ENCODE peak calls at places on chromosomes 4 and X, in five cellular contexts. U, A, Z, Q and L are unnamed samples.

GRCh38 chr4:184838249-184839074 is 12.7 kb upstream of the ACSL1 start:
- DNase-seq in Z (no peak), U (no peak), A (no peak), Q (no peak), L (no peak)

GRCh38 chr4:141501931-141502330 is 134.5 kb upstream of the IL15 start:
- DNase-seq in U (no peak), Z (peak; percentile 59), A (no peak), Q (no peak), L (no peak)

GRCh38 chr4:183140911-183141320 is 41.9 kb downstream of the WWC2 start:
- DNase-seq in Z (peak; percentile 74), U (no peak), Q (no peak), A (no peak), L (no peak)

GRCh38 chrX:3545901-3546300 is 167.5 kb downstream of the PRKX start:
- DNase-seq in A (no peak), Z (no peak), Q (no peak), U (no peak), L (no peak)

GRCh38 chr4:3784469-3785291 is 18.5 kb downstream of the ADRA2C start:
- DNase-seq in Z (no peak), Q (no peak), U (no peak), A (no peak), L (no peak)

GRCh38 chr4:26372525-26373172 is 51.8 kb downstream of the RBPJ start:
- DNase-seq in U (peak; percentile 51), Z (peak; percentile 92), Q (no peak), A (peak; percentile 87), L (no peak)

GRCh38 chr4:6900181-6900812 is 9.3 kb upstream of the TBC1D14 start:
- DNase-seq in U (no peak), A (no peak), Q (no peak), Z (no peak), L (no peak)

GRCh38 chrX:35726176-35726575 is 72.0 kb upstream of the MAGEB16 start:
- DNase-seq in Q (no peak), A (no peak), U (no peak), Z (peak; percentile 37), L (no peak)

GRCh38 chr4:10730019-10730418 is 45.5 kb upstream of the CLNK start:
- DNase-seq in Q (no peak), A (no peak), U (no peak), Z (no peak), L (no peak)

GRCh38 chrX:18354369-18355329 is at the start of gene SCML2:
- DNase-seq in A (peak; percentile 16), Z (peak; percentile 19), Q (peak; percentile 76), U (peak; percentile 83), L (peak; percentile 68)

GRCh38 chr4:123587983-123588494 is 191.4 kb downstream of the SPRY1 start:
- DNase-seq in A (no peak), Z (peak; percentile 77), U (peak; percentile 52), Q (no peak), L (no peak)

GRCh38 chr4:7389719-7390118 is 45.0 kb downstream of the PSAPL1 start:
- DNase-seq in Z (no peak), Q (peak; percentile 38), A (no peak), U (peak; percentile 15), L (peak; percentile 47)

GRCh38 chr4:80321341-80321740 is 14.2 kb upstream of the CFAP299 start:
- DNase-seq in Z (no peak), U (no peak), Q (no peak), A (no peak), L (no peak)

GRCh38 chr4:80322716-80323115 is 12.8 kb upstream of the CFAP299 start:
- DNase-seq in Q (no peak), U (no peak), A (no peak), Z (peak; percentile 66), L (no peak)

GRCh38 chr4:80324171-80324570 is 11.4 kb upstream of the CFAP299 start:
- DNase-seq in Q (no peak), U (no peak), A (no peak), Z (no peak), L (no peak)

DNA sequence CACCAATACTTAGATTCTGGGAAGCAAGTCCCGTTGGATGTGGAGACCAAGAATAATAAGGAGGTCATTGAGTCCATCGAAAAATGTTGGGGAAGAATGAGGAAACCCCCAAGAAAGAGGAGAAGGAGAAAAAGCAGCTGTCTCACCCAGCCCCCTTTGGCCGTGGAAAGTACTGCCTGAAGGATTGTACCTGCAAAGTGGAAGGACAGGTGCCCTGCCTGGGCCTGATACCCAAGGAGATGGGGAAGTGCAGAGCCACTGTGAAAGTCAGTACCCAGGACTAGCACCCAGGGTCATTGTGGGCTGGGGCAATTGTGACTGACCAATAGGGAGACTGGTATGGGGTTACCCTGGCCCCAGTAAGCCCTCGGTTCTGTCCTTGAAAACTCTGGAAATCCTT is 13.8 kb upstream of the CFAP299 start:
- DNase-seq in A (no peak), U (no peak), Q (no peak), Z (no peak), L (no peak)
- TF ChIP-seq CTCF in A (no peak), U (peak; percentile 15), Q (no peak), Z (no peak), L (peak; percentile 28)

GRCh38 chr4:119103263-119103662 is 32.4 kb upstream of the MYOZ2 start:
- DNase-seq in Z (peak; percentile 98), U (no peak), Q (no peak), A (peak; percentile 72), L (no peak)

GRCh38 chr4:119104644-119105273 is 30.9 kb upstream of the MYOZ2 start:
- DNase-seq in A (no peak), Q (no peak), Z (no peak), U (no peak), L (no peak)

GRCh38 chr4:119106036-119107000 is 29.3 kb upstream of the MYOZ2 start:
- DNase-seq in A (no peak), U (no peak), Q (no peak), Z (no peak), L (no peak)

GRCh38 chr4:119110121-119110520 is 25.5 kb upstream of the MYOZ2 start:
- DNase-seq in A (no peak), Z (no peak), Q (no peak), U (no peak), L (no peak)

GRCh38 chr4:119105605-119106004 is 30.0 kb upstream of the MYOZ2 start:
- DNase-seq in U (no peak), Z (peak; percentile 56), Q (no peak), A (no peak), L (no peak)
- TF ChIP-seq CTCF in U (no peak), Z (no peak), Q (no peak), A (no peak), L (no peak)

DNA sequence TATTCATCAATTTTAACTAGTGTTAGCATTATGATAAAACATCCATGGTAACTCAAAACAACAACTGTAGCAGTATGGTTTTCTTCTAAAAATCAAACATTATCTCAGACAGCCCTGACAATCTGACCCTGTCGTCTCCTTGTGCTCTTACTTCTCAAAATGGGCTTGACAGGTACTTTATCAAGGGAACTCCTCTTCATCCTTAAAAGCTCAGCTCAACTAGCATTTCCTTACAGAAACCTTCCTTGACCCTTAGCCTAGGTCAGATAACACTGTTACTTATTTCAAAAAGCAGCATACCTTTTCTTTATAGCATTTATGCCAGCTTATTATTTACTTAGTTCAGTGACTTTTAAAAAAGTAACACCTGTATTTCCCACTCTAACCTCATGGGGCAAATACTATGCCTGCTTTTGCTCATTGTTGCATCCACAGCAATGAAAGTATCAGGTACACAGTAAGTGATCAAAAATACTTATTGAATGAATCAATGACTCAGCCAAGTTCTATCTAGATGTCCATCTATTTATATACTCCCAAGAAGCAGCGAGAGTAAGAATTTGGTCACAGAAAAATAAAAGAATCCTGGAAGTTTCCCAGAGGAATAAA is 41.9 kb downstream of the ADAMTS3 start:
- DNase-seq in Q (no peak), A (no peak), U (no peak), Z (no peak), L (no peak)
- TF ChIP-seq CTCF in Q (no peak), A (no peak), U (no peak), Z (no peak), L (peak; percentile 35)

DNA sequence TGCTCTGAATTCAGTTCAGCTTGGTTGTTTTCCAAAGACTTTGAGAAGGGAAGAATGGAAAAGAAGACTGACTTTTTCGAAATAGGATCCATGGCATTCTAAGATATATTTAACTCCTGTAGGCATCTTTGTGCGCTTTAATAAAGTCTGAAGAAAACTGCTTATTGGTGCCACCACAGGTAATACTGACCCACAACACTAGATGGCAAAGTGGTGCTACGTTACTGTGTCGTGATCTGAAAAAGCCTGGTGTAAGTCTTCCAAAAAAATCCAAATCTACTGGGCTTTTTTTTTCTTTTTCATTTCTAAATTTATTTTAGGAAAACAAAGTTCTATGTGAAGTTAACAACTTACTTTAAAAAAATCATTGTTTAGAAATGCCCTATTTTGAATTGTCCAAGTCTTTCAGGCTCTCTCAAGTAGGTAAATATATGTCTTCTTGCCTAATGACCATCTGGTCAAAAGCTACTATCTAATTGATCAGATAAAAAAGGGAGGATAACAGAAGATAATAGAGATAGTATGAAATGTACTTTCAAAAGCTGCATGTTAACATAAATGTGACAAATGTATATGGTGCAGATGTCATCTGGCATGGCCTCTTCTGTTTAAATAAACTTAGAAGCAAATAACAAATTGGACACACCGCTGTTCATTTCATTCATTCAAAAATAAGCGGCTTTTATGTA is 47.0 kb upstream of the MID1IP1 start:
- DNase-seq in A (peak; percentile 12), U (peak; percentile 47), Q (no peak), Z (peak; percentile 73), L (no peak)
- TF ChIP-seq CTCF in A (peak; percentile 2), U (peak; percentile 75), Q (peak; percentile 37), Z (peak; percentile 62), L (peak; percentile 82)

DNA sequence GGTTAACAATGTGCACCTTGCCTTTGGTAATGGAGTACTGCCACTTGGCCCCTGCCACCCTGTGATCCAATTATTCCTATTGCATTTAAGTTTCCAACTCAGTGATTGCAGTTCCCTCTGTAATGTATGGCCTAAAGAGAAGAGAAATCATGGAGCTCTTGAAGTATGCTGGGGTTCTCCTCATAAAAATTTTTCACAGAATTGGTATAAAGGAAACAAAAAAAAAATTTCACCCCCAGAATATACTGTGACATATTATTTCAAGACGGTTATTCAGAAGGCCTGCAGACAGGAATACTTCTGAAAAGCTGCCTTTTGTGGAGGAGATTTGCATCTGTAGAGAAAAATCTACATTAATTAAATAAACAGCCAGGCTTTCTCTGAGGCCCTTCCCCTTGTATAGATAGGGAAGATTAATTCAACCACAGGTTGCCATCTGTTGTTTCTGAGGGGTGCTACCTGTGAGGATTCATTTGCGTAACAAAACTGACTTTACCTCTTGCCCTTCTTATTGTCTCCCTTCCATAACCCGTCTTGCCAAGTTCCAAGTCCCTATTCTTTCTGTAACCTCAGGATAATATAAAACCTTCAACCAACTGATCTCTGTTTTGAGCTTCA is 94.8 kb upstream of the LANCL3 start:
- DNase-seq in U (no peak), Z (no peak), A (no peak), Q (no peak), L (no peak)
- TF ChIP-seq CTCF in U (no peak), Z (no peak), A (no peak), Q (no peak), L (no peak)